ENCODE peak calls at places on chromosomes 7 and 10, in nine cellular contexts. L is brain microvascular endothelial cell, G is kidney, O is fibroblast of lung, P is IMR-90, B is cardiac muscle cell, Z is stomach, H is body of pancreas, T is adrenal gland. F is an unnamed sample. For H3K36me3, the result is how much of the 10 kb centered on the place peaks cover.

GRCh38 chr7:94913391-94913790 is 6.0 kb downstream of the PPP1R9A start:
- DNase-seq in P (no peak), L (no peak), G (no peak), B (no peak), H (no peak), O (no peak), Z (no peak), T (no peak), F (no peak)

GRCh38 chr10:113681533-113682470 is 2.1 kb downstream of the CASP7 start:
- DNase-seq in Z (no peak), O (no peak), G (no peak), P (no peak), B (no peak), T (no peak), L (no peak), H (no peak), F (no peak)

GRCh38 chr7:50209461-50210161 is 94.9 kb upstream of the IKZF1 start:
- DNase-seq in G (no peak), L (no peak), Z (no peak), H (no peak), P (no peak), T (no peak), B (no peak), O (no peak), F (no peak)

GRCh38 chr7:80879849-80880248 is 39.0 kb downstream of the SEMA3C start:
- DNase-seq in Z (no peak), H (no peak), G (no peak), L (no peak), B (peak), T (no peak), P (peak), O (peak), F (no peak)

GRCh38 chr10:120424198-120424464 is 32.9 kb upstream of the PLPP4 start:
- DNase-seq in L (no peak), H (no peak), O (no peak), P (no peak), B (no peak), T (no peak), Z (no peak), G (no peak), F (no peak)

GRCh38 chr7:149866817-149867447 is 6.8 kb upstream of the ATP6V0E2 start:
- DNase-seq in T (no peak), Z (no peak), G (no peak), B (no peak), O (peak), H (no peak), L (peak), P (peak), F (no peak)

GRCh38 chr7:127907638-127908040 is 123.6 kb downstream of the LRRC4 start:
- DNase-seq in T (no peak), G (no peak), B (no peak), L (peak), P (peak), Z (no peak), O (peak), H (no peak), F (no peak)

GRCh38 chr10:10432306-10433035 is 585.2 kb upstream of the CELF2 start:
- DNase-seq in T (no peak), L (no peak), O (peak), Z (no peak), H (no peak), G (no peak), B (no peak), P (peak), F (no peak)

GRCh38 chr7:2560175-2560695 is 1.5 kb downstream of the IQCE start:
- DNase-seq in L (no peak), B (no peak), O (no peak), T (no peak), Z (no peak), P (no peak), G (no peak), H (no peak), F (no peak)

GRCh38 chr7:134941185-134941900 is 45.0 kb upstream of the AGBL3 start:
- DNase-seq in H (no peak), G (no peak), O (peak), B (no peak), L (peak), T (no peak), Z (no peak), P (peak), F (peak)

GRCh38 chr7:39926111-39926510 is 23.9 kb upstream of the CDK13 start:
- DNase-seq in G (no peak), H (no peak), B (no peak), P (no peak), O (no peak), Z (no peak), T (no peak), L (no peak), F (no peak)

GRCh38 chr10:62352356-62352963 is 21.7 kb upstream of the ZNF365 start:
- DNase-seq in T (no peak), G (no peak), O (peak), Z (no peak), H (no peak), L (peak), B (no peak), P (peak), F (no peak)

GRCh38 chr10:53843691-53844362 is 957.2 kb downstream of the PCDH15 start:
- DNase-seq in P (no peak), O (peak), T (no peak), L (no peak), B (peak), Z (no peak), H (no peak), G (no peak), F (no peak)

GRCh38 chr7:115410972-115411686 is 489.2 kb downstream of the MDFIC start:
- DNase-seq in Z (no peak), L (no peak), H (no peak), G (no peak), P (no peak), T (no peak), B (no peak), O (no peak), F (no peak)

GRCh38 chr10:79047875-79048638 is 20.7 kb upstream of the ZMIZ1 start:
- DNase-seq in T (peak), P (no peak), Z (no peak), H (peak), B (no peak), L (no peak), O (no peak), G (peak), F (no peak)

GRCh38 chr7:144786522-144786921 is 49.3 kb downstream of the TPK1 start:
- DNase-seq in O (no peak), T (no peak), L (no peak), H (no peak), P (no peak), Z (no peak), G (no peak), B (peak), F (no peak)

GRCh38 chr10:34280599-34281374 is 534.3 kb downstream of the PARD3 start:
- DNase-seq in B (no peak), Z (no peak), O (peak), P (peak), T (peak), H (peak), G (no peak), L (peak), F (peak)

GRCh38 chr10:785539-786214 is 96.2 kb upstream of the DIP2C start:
- DNase-seq in H (no peak), L (no peak), P (no peak), G (peak), Z (peak), B (no peak), O (no peak), T (no peak), F (no peak)

GRCh38 chr7:133230591-133231194 is 22.2 kb upstream of the EXOC4 start:
- DNase-seq in T (peak), L (peak), O (peak), Z (peak), B (peak), P (peak), G (no peak), H (peak), F (peak)

GRCh38 chr7:155210386-155210785 is 87.3 kb upstream of the INSIG1 start:
- DNase-seq in Z (no peak), B (no peak), T (no peak), O (no peak), L (no peak), H (no peak), P (no peak), G (no peak), F (no peak)

GRCh38 chr10:21497177-21497807 is 28.2 kb downstream of the SKIDA1 start:
- DNase-seq in G (peak), Z (peak), B (peak), O (peak), L (peak), H (peak), T (peak), P (peak), F (no peak)

GRCh38 chr10:97778452-97779302 is 6.9 kb upstream of the SFRP5 start:
- DNase-seq in L (no peak), P (no peak), Z (no peak), H (peak), O (no peak), B (no peak), G (no peak), T (no peak), F (no peak)

GRCh38 chr10:131553121-131553520 is 241.6 kb upstream of the TCERG1L start:
- DNase-seq in L (no peak), B (no peak), O (no peak), G (no peak), T (no peak), P (no peak), Z (no peak), H (no peak), F (no peak)

GRCh38 chr10:124611738-124612137 is 132.4 kb downstream of the FAM53B start:
- DNase-seq in Z (peak), O (no peak), H (no peak), B (no peak), G (no peak), L (no peak), T (no peak), P (no peak), F (no peak)

GRCh38 chr7:34109936-34110626 is 204.7 kb downstream of the BMPER start:
- DNase-seq in L (no peak), T (no peak), B (peak), O (no peak), H (no peak), G (no peak), P (peak), Z (no peak), F (no peak)

GRCh38 chr7:101736077-101736476 is 81.3 kb upstream of the CUX1 start:
- DNase-seq in B (no peak), H (no peak), T (no peak), O (no peak), G (no peak), Z (no peak), P (no peak), L (no peak), F (no peak)

GRCh38 chr7:134435161-134435920 is 23.6 kb downstream of the AKR1B1 start:
- DNase-seq in B (no peak), H (no peak), T (peak), G (no peak), P (peak), Z (no peak), L (peak), O (no peak), F (no peak)

GRCh38 chr7:145339319-145339718 is 503.5 kb upstream of the TPK1 start:
- DNase-seq in L (no peak), H (no peak), G (no peak), B (no peak), P (no peak), Z (no peak), O (no peak), T (no peak), F (no peak)

GRCh38 chr7:25167262-25167843 is 42.3 kb upstream of the CYCS start:
- DNase-seq in B (no peak), Z (peak), H (peak), P (no peak), T (no peak), L (no peak), O (no peak), G (no peak), F (no peak)

GRCh38 chr7:69448071-69448470 is 150.2 kb upstream of the AUTS2 start:
- DNase-seq in B (no peak), T (no peak), O (peak), L (no peak), P (no peak), G (no peak), H (no peak), Z (no peak), F (no peak)

GRCh38 chr7:124784879-124785818 is 19.6 kb upstream of the GPR37 start:
- DNase-seq in B (peak), T (peak), Z (peak), L (peak), G (no peak), H (peak), P (peak), O (peak), F (peak)

GRCh38 chr10:121601458-121601857 is 3.2 kb upstream of the FGFR2 start:
- DNase-seq in H (no peak), G (no peak), B (no peak), T (no peak), Z (no peak), L (no peak), P (no peak), O (no peak), F (no peak)

GRCh38 chr7:22325671-22326070 is 31.3 kb downstream of the RAPGEF5 start:
- DNase-seq in L (no peak), B (no peak), G (no peak), O (no peak), T (no peak), Z (no peak), H (no peak), P (no peak), F (no peak)

GRCh38 chr10:22683995-22684305 is 30.4 kb downstream of the PIP4K2A start:
- DNase-seq in T (no peak), O (peak), Z (no peak), P (no peak), B (no peak), H (no peak), G (no peak), L (no peak), F (no peak)

GRCh38 chr10:94224656-94225055 is 138.1 kb downstream of the NOC3L start:
- DNase-seq in P (peak), Z (no peak), L (peak), B (no peak), O (no peak), G (no peak), T (no peak), H (no peak), F (peak)

GRCh38 chr10:94223702-94224370 is 138.9 kb downstream of the NOC3L start:
- DNase-seq in P (no peak), O (peak), G (no peak), B (no peak), Z (no peak), H (no peak), L (no peak), T (no peak), F (no peak)

GRCh38 chr10:94230134-94230785 is 132.5 kb downstream of the NOC3L start:
- DNase-seq in B (no peak), G (no peak), O (no peak), P (no peak), Z (no peak), L (no peak), T (no peak), H (no peak), F (no peak)

GRCh38 chr10:94220717-94221116 is 142.0 kb downstream of the NOC3L start:
- DNase-seq in P (no peak), L (no peak), H (no peak), T (no peak), B (no peak), G (no peak), Z (no peak), O (no peak), F (no peak)

DNA sequence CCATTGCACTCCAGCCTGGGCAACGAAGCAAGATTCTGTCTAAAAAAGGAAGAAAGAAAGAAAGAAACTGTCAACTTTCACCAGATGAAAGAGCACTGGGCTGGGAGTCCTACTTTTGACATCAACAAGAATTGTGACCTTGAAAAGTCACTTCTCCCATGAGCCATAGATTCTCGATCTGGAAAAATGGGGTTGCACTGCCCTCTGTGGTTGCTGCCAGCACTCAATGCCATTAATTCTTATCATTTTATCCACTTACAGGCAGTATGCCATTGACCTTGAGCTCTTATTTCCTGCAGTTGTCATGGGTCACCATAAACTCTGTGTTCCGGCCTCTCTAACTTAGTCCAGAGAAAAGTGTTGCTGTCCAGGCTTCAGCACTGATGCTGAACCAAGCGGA is 137.2 kb downstream of the NOC3L start:
- DNase-seq in G (no peak), L (no peak), H (no peak), P (no peak), B (no peak), T (peak), Z (no peak), O (peak), F (no peak)
- TF ChIP-seq CTCF in G (no peak), L (peak), H (no peak), P (peak), B (peak), T (peak), Z (no peak), O (peak), F (peak)

DNA sequence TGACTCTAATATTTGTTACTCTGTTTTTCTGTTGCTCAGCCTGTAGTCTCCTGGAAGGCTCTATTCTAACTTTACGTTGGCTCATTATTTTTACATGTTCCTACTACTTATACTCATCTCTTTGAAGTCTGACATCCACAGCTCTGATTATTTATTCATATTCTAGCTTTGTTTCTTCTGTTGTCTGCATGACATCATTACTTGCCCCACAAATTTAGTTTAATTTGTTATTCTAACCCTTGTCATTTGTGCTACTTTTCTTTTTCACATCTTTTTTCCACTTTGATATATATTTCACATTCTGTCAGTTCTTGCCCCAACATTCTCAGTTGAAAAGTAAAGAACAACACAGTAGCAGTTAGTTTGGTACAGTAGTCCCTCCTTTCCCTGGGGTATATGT is 51.1 kb downstream of the KMT2E start:
- DNase-seq in T (no peak), B (no peak), L (no peak), Z (no peak), P (no peak), H (no peak), G (no peak), O (no peak), F (no peak)
- H3K36me3 ChIP-seq in T (under half), B (under half), L (under half), Z (half or more), P (under half), H (under half), G (under half), O (under half), F (under half)

DNA sequence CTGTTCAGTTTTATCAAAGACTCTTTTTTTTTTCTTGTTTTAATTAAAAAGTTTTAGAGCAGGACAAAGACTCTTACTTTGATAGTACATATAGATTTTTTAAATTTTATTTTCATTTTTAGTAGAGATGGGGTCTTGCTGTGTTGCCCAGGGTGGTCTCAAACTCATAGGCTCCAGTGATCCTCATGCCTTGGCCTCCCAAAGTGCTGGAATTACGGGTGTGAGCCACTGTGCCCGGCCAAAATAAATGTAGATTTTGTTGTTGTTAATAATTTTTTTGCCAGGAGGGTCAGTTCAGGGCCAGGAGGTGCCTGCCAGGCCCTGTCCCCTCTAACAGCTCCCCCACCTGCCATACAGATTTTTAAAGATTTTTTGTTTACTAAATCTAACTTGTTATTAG is 17.0 kb downstream of the DENND10 start:
- DNase-seq in H (no peak), Z (no peak), P (no peak), B (no peak), L (no peak), O (no peak), G (no peak), T (no peak), F (no peak)
- H3K4me3 ChIP-seq in H (no peak), Z (no peak), P (no peak), B (no peak), L (no peak), O (no peak), G (no peak), T (no peak), F (no peak)

GRCh38 chr10:72061491-72061890 is 26.9 kb downstream of the SPOCK2 start:
- DNase-seq in L (no peak), H (no peak), Z (no peak), O (no peak), P (no peak), G (no peak), B (no peak), T (no peak), F (no peak)
- TF ChIP-seq CTCF in L (peak), H (no peak), Z (no peak), O (peak), P (peak), G (no peak), B (peak), T (no peak), F (peak)

GRCh38 chr7:783556-784490 is 48.5 kb upstream of the SUN1 start:
- DNase-seq in B (no peak), G (peak), T (no peak), O (no peak), H (no peak), Z (no peak), L (no peak), P (no peak), F (no peak)
- H3K36me3 ChIP-seq in B (under half), G (under half), T (under half), O (under half), H (under half), Z (half or more), L (under half), P (under half), F (under half)

GRCh38 chr10:60313589-60313952 is 76.1 kb downstream of the ANK3 start:
- DNase-seq in G (no peak), O (no peak), B (no peak), T (no peak), P (no peak), H (no peak), L (no peak), Z (no peak), F (no peak)
- H3K4me3 ChIP-seq in G (no peak), O (no peak), B (no peak), T (no peak), P (no peak), H (no peak), L (no peak), Z (no peak), F (no peak)